ENCODE peak calls at places on chromosomes 5 and 9, in six cellular contexts. I, R, Q, T, B and M are unnamed samples.

GRCh38 chr5:179294891-179295777 is 50.1 kb downstream of the ADAMTS2 start:
- DNase-seq in I (no peak), R (no peak), Q (no peak), T (no peak), B (no peak), M (no peak)

GRCh38 chr5:112709416-112709815 is 28.3 kb upstream of the APC start:
- DNase-seq in I (no peak), R (no peak), Q (no peak), T (no peak), B (no peak), M (no peak)

GRCh38 chr5:121019734-121020133 is 555.6 kb downstream of the PRR16 start:
- DNase-seq in I (no peak), R (no peak), Q (no peak), T (no peak), B (no peak), M (no peak)

GRCh38 chr9:9362332-9362731 is 1250.5 kb downstream of the PTPRD start:
- DNase-seq in I (no peak), R (no peak), Q (no peak), T (no peak), B (no peak), M (no peak)

GRCh38 chr5:163838738-163839137 is 333.3 kb downstream of the MAT2B start:
- DNase-seq in I (no peak), R (no peak), Q (no peak), T (no peak), B (no peak), M (no peak)

GRCh38 chr9:132160802-132161742 is 786 bp upstream of the NTNG2 start:
- DNase-seq in I (no peak), R (peak), Q (no peak), T (no peak), B (peak), M (peak)

GRCh38 chr5:167861134-167861930 is 430.1 kb upstream of the WWC1 start:
- DNase-seq in I (no peak), R (peak), Q (no peak), T (no peak), B (no peak), M (peak)

GRCh38 chr5:108418172-108418571 is 36.3 kb upstream of the FBXL17 start:
- DNase-seq in I (no peak), R (no peak), Q (no peak), T (no peak), B (no peak), M (no peak)

GRCh38 chr5:149298857-149299404 is 27.3 kb downstream of the AFAP1L1 start:
- DNase-seq in I (no peak), R (no peak), Q (no peak), T (no peak), B (peak), M (no peak)

GRCh38 chr9:19048966-19049871 is at the start of gene RRAGA:
- DNase-seq in I (peak), R (peak), Q (peak), T (peak), B (peak), M (peak)
- TF ChIP-seq CTCF in I (peak), R (peak), Q (peak), T (peak), B (peak), M (peak)

DNA sequence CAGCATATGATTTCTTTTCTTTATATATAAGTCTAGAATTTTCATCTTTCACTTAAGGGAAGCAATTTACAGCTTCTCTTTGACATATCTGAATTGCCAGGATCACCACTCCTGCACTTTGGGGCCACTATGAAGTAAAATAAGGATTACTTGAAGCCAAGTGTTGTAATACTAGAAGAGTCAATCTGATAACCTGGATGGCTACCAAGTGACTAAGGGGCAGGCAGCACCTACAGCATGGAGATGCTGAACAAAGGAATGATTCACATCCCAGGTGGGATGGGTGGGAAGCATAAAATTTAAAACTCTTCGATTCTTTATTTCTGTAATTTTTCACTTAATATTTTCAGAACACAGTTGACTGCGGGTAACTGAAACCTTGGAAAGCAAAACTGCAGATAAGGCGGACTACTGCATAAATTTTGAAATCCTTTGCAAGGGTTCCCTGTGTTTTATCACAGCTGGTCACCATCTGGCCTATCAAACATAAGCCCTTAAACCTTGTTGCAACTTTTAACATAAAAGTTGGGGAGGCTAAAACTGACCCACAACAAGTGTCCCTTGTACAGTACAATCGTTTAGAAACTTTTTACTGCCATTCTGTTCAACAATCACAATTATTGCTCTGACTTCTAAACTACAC is 31.2 kb downstream of the NR3C1 start:
- DNase-seq in I (no peak), R (no peak), Q (no peak), T (no peak), B (no peak), M (no peak)
- TF ChIP-seq MYC in I (no peak), R (no peak), Q (no peak), T (no peak), B (no peak), M (no peak)

GRCh38 chr9:1709347-1709746 is 305.8 kb upstream of the SMARCA2 start:
- DNase-seq in I (peak), R (peak), Q (no peak), T (no peak), B (no peak), M (peak)
- TF ChIP-seq CTCF in I (no peak), R (peak), Q (peak), T (no peak), B (no peak), M (peak)

DNA sequence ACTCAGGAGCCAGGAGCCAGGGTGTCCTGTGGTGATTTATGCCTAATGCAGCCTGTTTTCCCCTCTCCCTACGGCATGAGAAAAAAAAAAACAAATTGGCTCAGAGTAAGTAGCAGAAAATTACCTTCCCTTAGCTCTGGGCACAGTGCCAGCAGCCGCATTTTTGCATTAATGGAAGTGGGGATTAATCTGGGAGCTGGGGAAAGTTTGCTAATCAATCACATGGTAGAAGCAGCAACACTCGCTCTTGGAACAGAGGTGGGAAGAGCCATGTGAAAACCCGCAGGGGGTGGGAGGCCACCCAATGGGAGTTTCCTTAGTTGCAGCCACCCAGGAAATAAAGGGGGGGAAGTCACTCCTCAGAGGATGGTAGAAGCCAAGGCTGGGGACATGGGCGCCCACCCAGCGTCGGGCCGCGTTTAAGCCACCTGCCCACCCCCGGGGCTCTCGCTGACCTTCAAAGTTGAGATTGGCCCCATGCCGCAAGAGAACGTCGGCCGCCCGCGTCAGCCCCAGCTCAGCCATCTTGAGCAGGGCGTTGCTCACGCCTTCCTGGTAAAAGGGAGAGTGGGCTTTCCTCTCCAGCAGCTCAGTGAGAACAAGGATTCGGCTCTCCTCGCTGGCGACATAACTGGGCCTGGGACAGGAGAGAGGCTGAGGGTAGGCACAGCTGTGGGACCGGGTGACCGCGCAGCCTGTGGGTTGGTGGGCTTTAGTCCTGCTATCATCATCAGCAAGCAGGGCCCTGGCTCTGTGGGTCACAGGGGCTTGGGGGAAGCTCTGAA is 1.7 kb downstream of the ASB6 start:
- DNase-seq in I (no peak), R (no peak), Q (no peak), T (no peak), B (no peak), M (no peak)
- TF ChIP-seq MYC in I (no peak), R (no peak), Q (no peak), T (no peak), B (no peak), M (no peak)

GRCh38 chr5:39648539-39649200 is 223.9 kb upstream of the DAB2 start:
- DNase-seq in I (no peak), R (peak), Q (no peak), T (no peak), B (peak), M (peak)
- TF ChIP-seq CTCF in I (no peak), R (peak), Q (no peak), T (no peak), B (no peak), M (no peak)

GRCh38 chr5:3590967-3591900 is 4.4 kb upstream of the IRX1 start:
- DNase-seq in I (no peak), R (no peak), Q (no peak), T (no peak), B (no peak), M (no peak)

GRCh38 chr5:3594514-3595101 is 1.0 kb upstream of the IRX1 start:
- DNase-seq in I (no peak), R (peak), Q (no peak), T (no peak), B (no peak), M (no peak)

GRCh38 chr5:3593771-3594513 is 1.7 kb upstream of the IRX1 start:
- DNase-seq in I (no peak), R (no peak), Q (no peak), T (no peak), B (no peak), M (no peak)

GRCh38 chr5:3592298-3592697 is 3.3 kb upstream of the IRX1 start:
- DNase-seq in I (no peak), R (no peak), Q (no peak), T (no peak), B (no peak), M (no peak)

DNA sequence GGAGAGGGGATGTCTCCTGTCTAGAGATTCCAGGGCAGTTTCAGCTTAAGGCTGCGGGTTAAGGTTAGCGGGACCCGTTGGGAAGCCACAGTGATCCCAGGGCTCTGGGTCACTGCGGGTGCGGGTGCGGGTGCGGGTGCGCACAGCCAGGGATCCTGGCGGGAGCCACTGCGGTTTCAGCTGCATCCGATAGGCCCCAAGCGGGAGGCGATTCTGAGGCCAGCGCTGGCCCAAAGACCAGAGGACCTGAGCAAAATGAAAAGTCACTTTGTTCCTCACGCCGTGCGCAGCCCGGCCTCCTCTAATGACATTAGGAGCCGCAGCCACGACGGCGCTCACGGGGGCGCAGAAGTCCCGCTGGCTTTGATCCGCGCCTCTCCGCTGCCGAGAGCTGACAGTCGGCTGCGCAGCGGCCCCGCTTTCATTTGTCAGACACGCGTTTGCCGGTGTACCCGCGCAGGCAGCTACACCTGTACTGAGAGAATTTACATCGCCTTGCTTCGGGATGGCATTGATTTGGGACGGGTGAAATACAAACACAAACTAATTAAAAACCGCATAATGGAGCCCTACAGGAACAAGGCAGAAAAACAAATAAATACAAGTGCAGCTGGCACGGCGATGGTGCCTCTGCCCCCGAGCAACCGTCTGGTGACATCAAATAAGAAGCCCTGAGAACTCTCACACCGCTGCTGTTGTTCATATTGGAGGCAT is 5.2 kb upstream of the IRX1 start:
- DNase-seq in I (no peak), R (no peak), Q (no peak), T (no peak), B (no peak), M (no peak)
- TF ChIP-seq MYC in I (no peak), R (no peak), Q (no peak), T (no peak), B (no peak), M (no peak)

GRCh38 chr5:82349651-82350050 is 71.5 kb upstream of the RPS23 start:
- DNase-seq in I (no peak), R (peak), Q (no peak), T (peak), B (no peak), M (peak)
- TF ChIP-seq CTCF in I (peak), R (peak), Q (peak), T (peak), B (peak), M (peak)

GRCh38 chr5:154857091-154857533 is 1.3 kb upstream of the CNOT8 start:
- DNase-seq in I (no peak), R (no peak), Q (no peak), T (no peak), B (no peak), M (no peak)
- TF ChIP-seq MYC in I (no peak), R (no peak), Q (no peak), T (no peak), B (no peak), M (no peak)

GRCh38 chr9:21137020-21137419 is 4.6 kb downstream of the IFNW1 start:
- DNase-seq in I (no peak), R (no peak), Q (no peak), T (no peak), B (no peak), M (no peak)

GRCh38 chr9:21135736-21136135 is 5.9 kb downstream of the IFNW1 start:
- DNase-seq in I (no peak), R (no peak), Q (no peak), T (no peak), B (no peak), M (no peak)

GRCh38 chr9:21144620-21145019 is 3.0 kb upstream of the IFNW1 start:
- DNase-seq in I (no peak), R (no peak), Q (peak), T (no peak), B (no peak), M (peak)

DNA sequence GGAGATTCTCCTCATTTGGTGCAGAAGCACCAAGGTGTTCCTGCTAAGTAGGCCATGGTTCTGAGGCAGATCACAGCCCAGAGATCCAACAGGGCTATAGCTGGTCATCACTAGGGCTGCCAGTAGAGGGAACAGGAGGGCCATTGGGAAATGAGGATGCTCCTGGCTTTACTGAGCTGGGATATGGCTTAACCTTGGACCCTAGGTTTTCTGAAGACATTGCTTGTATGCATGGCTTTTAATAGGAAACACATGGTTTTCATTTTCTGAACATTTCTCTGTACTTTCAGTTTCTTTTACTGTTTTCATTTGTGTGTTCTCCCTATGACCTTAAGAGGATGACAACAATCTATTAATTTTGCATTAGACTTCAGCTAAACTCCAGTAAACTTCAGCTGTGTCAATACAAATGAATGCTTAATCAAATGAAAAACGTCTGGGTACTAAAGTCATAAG is at the start of gene IFNW1:
- DNase-seq in I (no peak), R (peak), Q (no peak), T (no peak), B (no peak), M (no peak)
- TF ChIP-seq CTCF in I (no peak), R (no peak), Q (no peak), T (no peak), B (no peak), M (peak)

DNA sequence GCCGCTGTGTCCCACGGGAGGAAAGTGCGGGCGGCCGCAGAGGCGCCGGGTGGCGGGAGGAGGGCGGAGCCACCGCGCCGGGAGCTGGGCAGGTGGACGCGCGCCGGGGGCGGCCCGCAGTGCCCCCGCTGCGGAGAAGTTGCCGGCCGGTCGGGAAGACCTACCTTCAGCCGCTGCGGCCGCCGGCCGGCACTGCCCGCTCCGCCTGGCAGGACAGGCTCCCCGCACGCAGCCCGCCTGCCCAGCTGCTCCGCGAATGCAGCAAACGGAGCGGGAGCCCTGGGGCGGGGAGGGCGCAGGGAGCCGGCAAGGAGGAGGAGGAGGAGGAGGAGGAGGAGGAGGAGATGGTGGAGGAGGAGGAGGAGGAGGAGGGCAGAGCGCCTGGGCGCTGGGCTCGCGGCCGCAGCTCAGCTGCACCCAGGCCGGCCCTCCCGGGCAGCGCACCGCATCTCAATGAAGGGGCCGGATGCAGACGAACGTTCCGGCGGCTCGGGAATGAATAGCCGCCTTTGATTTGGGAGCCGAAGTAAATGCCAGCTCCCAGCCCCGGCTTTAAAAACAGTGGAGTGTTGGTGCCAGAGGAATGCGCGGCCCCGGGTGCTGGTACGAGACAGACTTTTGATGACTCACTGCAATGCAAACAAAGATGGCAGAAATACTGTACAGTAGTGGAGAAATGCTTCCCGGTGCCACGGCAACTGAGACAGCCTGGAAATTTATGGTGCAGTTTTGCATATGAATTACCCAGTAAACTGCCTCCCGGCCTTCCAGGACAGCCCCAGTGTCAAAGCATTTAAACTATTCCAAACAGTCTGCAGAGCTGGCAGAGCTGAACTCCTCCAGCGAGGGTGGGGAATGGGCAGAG is 43.3 kb downstream of the NACC2 start:
- DNase-seq in I (peak), R (peak), Q (no peak), T (no peak), B (peak), M (peak)
- TF ChIP-seq MYC in I (no peak), R (no peak), Q (no peak), T (no peak), B (no peak), M (no peak)